ENCODE peak calls at places on chromosomes 4 and X, in seven cellular contexts. M is spleen, C is adrenal gland, U is astrocyte, Y is tibial artery, J is left ventricle myocardium inferior, I is GM23338. P is an unnamed sample.

GRCh38 chr4:123235431-123235830 is 161.2 kb upstream of the SPRY1 start:
- DNase-seq in M (no peak), C (no peak), U (peak; percentile 84), Y (no peak), J (no peak), I (no peak), P (no peak)

GRCh38 chrX:120474085-120474484 is 5.0 kb upstream of the LAMP2 start:
- DNase-seq in M (no peak), C (no peak), U (no peak), Y (no peak), J (no peak), I (no peak), P (no peak)

GRCh38 chrX:28126886-28127285 is 145.6 kb upstream of the DCAF8L1 start:
- DNase-seq in M (no peak), C (no peak), U (peak; percentile 30), Y (no peak), J (no peak), I (peak; percentile 79), P (no peak)

GRCh38 chr4:60209588-60209987 is 990.5 kb upstream of the ADGRL3 start:
- DNase-seq in M (no peak), C (no peak), U (no peak), Y (no peak), J (no peak), I (no peak), P (no peak)

GRCh38 chr4:38600575-38600974 is 63.4 kb upstream of the KLF3 start:
- DNase-seq in M (no peak), C (no peak), U (no peak), Y (no peak), J (no peak), I (no peak), P (no peak)

GRCh38 chr4:168743131-168743530 is 246.3 kb downstream of the PALLD start:
- DNase-seq in M (no peak), C (no peak), U (no peak), Y (no peak), J (no peak), I (no peak), P (no peak)

GRCh38 chr4:114264877-114265291 is 285.4 kb upstream of the ARSJ start:
- DNase-seq in M (no peak), C (no peak), U (peak; percentile 64), Y (no peak), J (no peak), I (no peak), P (peak; percentile 95)

GRCh38 chr4:119039779-119040178 is 95.9 kb upstream of the MYOZ2 start:
- DNase-seq in M (no peak), C (no peak), U (no peak), Y (no peak), J (no peak), I (peak; percentile 79), P (no peak)

GRCh38 chrX:39418936-39419659 is 617.8 kb downstream of the MID1IP1 start:
- DNase-seq in M (no peak), C (peak; percentile 71), U (no peak), Y (no peak), J (peak; percentile 62), I (peak; percentile 2), P (no peak)

GRCh38 chr4:87188932-87189331 is 31.5 kb downstream of the KLHL8 start:
- DNase-seq in M (no peak), C (no peak), U (no peak), Y (no peak), J (no peak), I (no peak), P (no peak)

GRCh38 chrX:109934434-109934833 is 68.5 kb upstream of the TMEM164 start:
- DNase-seq in M (no peak), C (no peak), U (peak; percentile 57), Y (no peak), J (no peak), I (no peak), P (no peak)

GRCh38 chr4:8517946-8518345 is 62.2 kb upstream of the GPR78 start:
- DNase-seq in M (no peak), C (no peak), U (no peak), Y (no peak), J (no peak), I (no peak), P (no peak)

GRCh38 chr4:24488399-24489164 is 95.8 kb downstream of the DHX15 start:
- DNase-seq in M (peak; percentile 83), C (peak; percentile 78), U (peak; percentile 20), Y (peak; percentile 75), J (peak; percentile 76), I (peak; percentile 93), P (no peak)

GRCh38 chr4:65552071-65552470 is 118.2 kb downstream of the EPHA5 start:
- DNase-seq in M (no peak), C (no peak), U (no peak), Y (no peak), J (no peak), I (no peak), P (no peak)

GRCh38 chr4:119536572-119537528 is 91.8 kb downstream of the PDE5A start:
- DNase-seq in M (no peak), C (no peak), U (peak; percentile 75), Y (no peak), J (no peak), I (no peak), P (peak; percentile 15)

GRCh38 chr4:158949094-158949493 is 153.8 kb upstream of the RAPGEF2 start:
- DNase-seq in M (no peak), C (no peak), U (peak; percentile 47), Y (no peak), J (no peak), I (no peak), P (peak; percentile 30)

GRCh38 chr4:97498875-97499274 is 644.4 kb downstream of the STPG2 start:
- DNase-seq in M (no peak), C (no peak), U (peak; percentile 91), Y (no peak), J (no peak), I (no peak), P (peak; percentile 98)

GRCh38 chrX:33336783-33337182 is 125.4 kb upstream of the DMD start:
- DNase-seq in M (no peak), C (peak; percentile 20), U (no peak), Y (no peak), J (no peak), I (peak; percentile 15), P (peak; percentile 26)
- TF ChIP-seq CTCF in M (no peak), C (peak; percentile 55), U (no peak), Y (peak; percentile 42), J (peak; percentile 60), I (peak; percentile 43), P (peak; percentile 64)

GRCh38 chrX:41337140-41337539 is 3.2 kb downstream of the DDX3X start:
- DNase-seq in M (no peak), C (no peak), U (no peak), Y (no peak), J (no peak), I (no peak), P (no peak)
- H3K4me1 ChIP-seq in M (peaks cover 66% of the 10 kb centered on the region), C (peaks cover 59% of the 10 kb centered on the region), U (no peaks in the 10 kb centered on the region), Y (peaks cover 54% of the 10 kb centered on the region), J (peaks cover 69% of the 10 kb centered on the region), I (peaks cover 13% of the 10 kb centered on the region), P (peaks cover 17% of the 10 kb centered on the region)

GRCh38 chr4:4457803-4458550 is 71.1 kb downstream of the NSG1 start:
- DNase-seq in M (no peak), C (no peak), U (peak; percentile 81), Y (no peak), J (no peak), I (peak; percentile 27), P (no peak)

GRCh38 chr4:4456816-4457578 is 70.1 kb downstream of the NSG1 start:
- DNase-seq in M (no peak), C (no peak), U (no peak), Y (no peak), J (no peak), I (no peak), P (no peak)

GRCh38 chr4:4456351-4456750 is 69.4 kb downstream of the NSG1 start:
- DNase-seq in M (no peak), C (no peak), U (no peak), Y (no peak), J (no peak), I (no peak), P (peak; percentile 40)

GRCh38 chr4:4460759-4461158 is 73.9 kb downstream of the NSG1 start:
- DNase-seq in M (no peak), C (no peak), U (no peak), Y (no peak), J (no peak), I (no peak), P (no peak)

DNA sequence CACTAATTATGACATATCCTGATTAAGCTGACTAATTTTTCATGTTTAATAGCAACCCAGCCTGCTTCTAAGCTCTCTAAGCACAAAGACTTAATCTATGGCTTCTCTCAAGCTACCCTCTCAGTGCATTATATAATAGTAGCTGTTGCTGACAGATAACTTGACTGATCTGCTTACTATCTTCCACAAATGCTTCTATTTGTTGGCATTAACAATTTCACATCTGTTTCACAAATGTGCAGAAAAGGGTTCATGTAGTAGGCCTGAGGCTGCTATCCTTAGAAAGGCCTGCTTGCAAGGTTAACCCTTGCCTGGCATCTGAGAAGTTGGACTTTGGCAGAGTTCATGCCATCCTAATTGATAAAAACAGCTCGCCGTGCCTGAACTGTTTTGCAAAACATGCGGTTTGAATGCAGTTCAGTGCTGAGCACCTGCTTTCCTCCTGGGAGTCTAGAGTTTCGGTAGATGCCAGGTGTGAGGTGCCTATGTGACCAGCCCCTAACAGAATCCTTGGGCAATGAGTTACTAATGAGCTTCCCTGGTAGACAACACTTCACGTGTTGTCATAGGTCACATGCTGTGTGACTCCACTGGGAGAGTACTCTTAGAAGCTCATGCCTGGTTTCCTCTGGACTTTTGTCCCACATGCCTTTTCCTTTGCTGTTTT is 68.4 kb downstream of the NSG1 start:
- DNase-seq in M (no peak), C (no peak), U (no peak), Y (no peak), J (no peak), I (no peak), P (no peak)
- H3K27ac ChIP-seq in M (no peak overlapping the region), C (no peak overlapping the region), U (no peak overlapping the region), Y (no peak overlapping the region), J (no peak overlapping the region), I (no peak overlapping the region), P (no peak overlapping the region)

GRCh38 chrX:72020204-72020603 is 109.6 kb downstream of the NHSL2 start:
- DNase-seq in M (no peak), C (peak; percentile 5), U (no peak), Y (no peak), J (no peak), I (no peak), P (no peak)

GRCh38 chrX:72023071-72023470 is 108.6 kb downstream of the RTL5 start:
- DNase-seq in M (no peak), C (peak; percentile 0), U (no peak), Y (no peak), J (no peak), I (no peak), P (no peak)

GRCh38 chrX:72020788-72021187 is 110.1 kb downstream of the NHSL2 start:
- DNase-seq in M (no peak), C (peak; percentile 4), U (no peak), Y (no peak), J (no peak), I (no peak), P (no peak)

GRCh38 chrX:72019487-72019886 is 108.8 kb downstream of the NHSL2 start:
- DNase-seq in M (no peak), C (peak; percentile 6), U (no peak), Y (no peak), J (no peak), I (no peak), P (no peak)

DNA sequence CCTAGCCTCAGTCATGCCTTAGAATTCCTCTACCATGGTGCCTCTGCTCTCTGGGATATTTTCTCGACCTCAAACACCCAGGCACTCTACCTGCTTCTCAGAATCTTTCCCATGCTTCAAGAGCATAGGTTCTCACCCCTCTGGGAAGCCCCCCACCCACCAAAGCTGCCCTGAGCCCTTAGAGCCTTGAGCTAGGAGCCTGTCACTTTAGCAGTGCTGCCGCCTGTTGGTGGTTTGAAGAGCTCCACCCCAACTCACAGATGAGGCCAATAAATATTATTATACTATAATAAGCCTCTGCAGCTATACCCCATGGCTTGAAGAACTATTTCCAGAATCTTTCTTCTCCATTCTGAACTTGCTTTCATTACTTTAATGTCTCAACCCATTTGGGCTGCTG is 109.7 kb downstream of the RTL5 start:
- DNase-seq in M (no peak), C (peak; percentile 8), U (no peak), Y (no peak), J (no peak), I (peak; percentile 67), P (no peak)
- TF ChIP-seq CTCF in M (peak; percentile 49), C (peak; percentile 21), U (peak; percentile 22), Y (peak; percentile 10), J (peak; percentile 36), I (peak; percentile 62), P (peak; percentile 55)

P was measured in foreskin keratinocyte.